ENCODE peak calls at places on chromosome 1, in nine cellular contexts. K is neural crest cell; M is Karpas-422; Z is WERI-Rb-1; X is stimulated activated CD4-positive, alpha-beta T cell treated with anti-CD3 and anti-CD28 coated beads, TNF-alpha, amount 100 ng/mL, for 4 hours; P is M059J; Y is GM04503; G is fibroblast of villous mesenchyme; F is Calu3. A is an unnamed sample.

GRCh38 chr1:11046270-11046566 is 821 bp downstream of the MASP2 start:
- DNase-seq in Y (no peak), K (no peak), F (no peak), P (no peak), M (no peak), Z (no peak), G (no peak), X (no peak), A (no peak)

GRCh38 chr1:10905841-10906655 is 106.4 kb upstream of the TARDBP start:
- DNase-seq in Y (no peak), F (no peak), Z (peak), K (no peak), G (no peak), P (no peak), M (no peak), X (no peak), A (no peak)

GRCh38 chr1:198054510-198054909 is 102.3 kb upstream of the NEK7 start:
- DNase-seq in G (no peak), Z (no peak), P (no peak), M (no peak), K (no peak), F (no peak), X (no peak), Y (no peak), A (no peak)

GRCh38 chr1:235624751-235625192 is 24.8 kb downstream of the GNG4 start:
- DNase-seq in Y (no peak), Z (no peak), F (no peak), M (no peak), P (peak), X (no peak), G (peak), K (no peak), A (no peak)

GRCh38 chr1:198437352-198437751 is 103.1 kb downstream of the ATP6V1G3 start:
- DNase-seq in F (no peak), M (no peak), X (no peak), Z (no peak), K (no peak), G (peak), P (peak), Y (no peak), A (no peak)

GRCh38 chr1:237098517-237098916 is 56.5 kb downstream of the RYR2 start:
- DNase-seq in K (no peak), P (peak), G (no peak), M (no peak), Z (no peak), Y (no peak), X (no peak), F (no peak), A (no peak)

GRCh38 chr1:18948913-18949688 is 7.4 kb downstream of the IFFO2 start:
- DNase-seq in P (peak), Z (no peak), M (no peak), K (no peak), G (peak), Y (no peak), X (no peak), F (no peak), A (no peak)

GRCh38 chr1:235015291-235015990 is 113.2 kb downstream of the TOMM20 start:
- DNase-seq in G (no peak), X (no peak), M (no peak), P (no peak), Y (no peak), Z (peak), K (no peak), F (no peak), A (no peak)

GRCh38 chr1:51990478-51990965 is at the start of gene RAB3B:
- DNase-seq in X (peak), F (peak), G (peak), P (peak), K (peak), M (no peak), Z (peak), Y (no peak), A (peak)

GRCh38 chr1:101291562-101292035 is 54.8 kb downstream of the S1PR1 start:
- DNase-seq in M (peak), P (peak), F (peak), Y (peak), X (no peak), G (peak), Z (no peak), K (no peak), A (no peak)

GRCh38 chr1:161198206-161198876 is 513 bp downstream of the ADAMTS4 start:
- DNase-seq in Y (no peak), P (peak), Z (peak), K (peak), F (peak), M (no peak), X (no peak), G (peak), A (no peak)

GRCh38 chr1:67853704-67854103 is 20.4 kb upstream of the GNG12 start:
- DNase-seq in X (no peak), G (peak), K (peak), F (peak), M (peak), P (peak), Z (peak), Y (no peak), A (peak)

GRCh38 chr1:203308205-203309114 is 3.1 kb downstream of the BTG2 start:
- DNase-seq in Z (no peak), P (no peak), K (no peak), G (no peak), X (no peak), Y (no peak), F (no peak), M (peak), A (no peak)

GRCh38 chr1:171867231-171867630 is 25.9 kb downstream of the DNM3 start:
- DNase-seq in Z (no peak), G (no peak), Y (no peak), M (no peak), P (peak), K (no peak), F (no peak), X (no peak), A (no peak)

GRCh38 chr1:215137985-215138384 is 55.4 kb downstream of the KCNK2 start:
- DNase-seq in G (no peak), M (no peak), K (no peak), F (no peak), Y (no peak), Z (no peak), P (no peak), X (no peak), A (no peak)

GRCh38 chr1:220922951-220923350 is 43.7 kb downstream of the HLX start:
- DNase-seq in P (no peak), K (no peak), Y (no peak), X (no peak), M (no peak), G (no peak), Z (peak), F (no peak), A (no peak)

GRCh38 chr1:109136766-109137165 is 22.9 kb downstream of the ELAPOR1 start:
- DNase-seq in P (no peak), K (no peak), Y (no peak), X (no peak), G (no peak), F (no peak), M (no peak), Z (no peak), A (no peak)

GRCh38 chr1:22117851-22118250 is 25.0 kb downstream of the WNT4 start:
- DNase-seq in X (no peak), P (peak), M (no peak), Y (no peak), G (peak), K (no peak), F (no peak), Z (no peak), A (no peak)

GRCh38 chr1:36523850-36524249 is 41.1 kb upstream of the CSF3R start:
- DNase-seq in K (no peak), G (no peak), Y (no peak), P (no peak), F (no peak), Z (no peak), X (no peak), M (no peak), A (no peak)

GRCh38 chr1:9634582-9634981 is 16.9 kb upstream of the PIK3CD start:
- DNase-seq in Z (no peak), F (no peak), M (no peak), G (no peak), Y (no peak), K (no peak), X (no peak), P (no peak), A (no peak)

GRCh38 chr1:147618077-147618569 is 52.2 kb downstream of the ACP6 start:
- DNase-seq in G (peak), Y (no peak), P (no peak), F (no peak), M (no peak), K (no peak), X (no peak), Z (no peak), A (no peak)

GRCh38 chr1:152440635-152441471 is 26.8 kb upstream of the CRNN start:
- DNase-seq in P (peak), K (no peak), Y (no peak), G (peak), X (peak), Z (peak), M (peak), F (peak), A (peak)

GRCh38 chr1:35112668-35113067 is 33.5 kb downstream of the ZMYM1 start:
- DNase-seq in G (no peak), P (no peak), Y (no peak), M (peak), K (no peak), X (no peak), F (no peak), Z (no peak), A (peak)

GRCh38 chr1:198902616-198903140 is 263.8 kb downstream of the PTPRC start:
- DNase-seq in K (peak), G (no peak), Y (no peak), Z (no peak), P (no peak), F (no peak), X (no peak), M (no peak), A (no peak)

GRCh38 chr1:29761159-29761928 is 525.0 kb downstream of the PTPRU start:
- DNase-seq in X (no peak), M (no peak), G (no peak), F (no peak), Y (no peak), Z (peak), K (no peak), P (no peak), A (no peak)